ENCODE peak calls at places on chromosomes 2 and 18, in nine cellular contexts. T is cardiac muscle cell, Q is upper lobe of left lung, Z is neuronal stem cell, L is RWPE2, O is right cardiac atrium, S is aorta, V is Panc1, A is pancreas. E is an unnamed sample. For H3K4me1 and H3K9me3, the result is how much of the 10 kb centered on the place peaks cover.

GRCh38 chr2:128624425-128624795 is 305.7 kb upstream of the HS6ST1 start:
- DNase-seq in T (no peak), Q (no peak), Z (no peak), L (no peak), O (peak), S (peak), V (no peak), A (peak), E (no peak)

GRCh38 chr2:136384541-136385303 is 266.8 kb upstream of the CXCR4 start:
- DNase-seq in T (peak), Q (no peak), Z (peak), L (no peak), O (no peak), S (no peak), V (peak), A (no peak), E (peak)

GRCh38 chr2:138000037-138000436 is 35.8 kb downstream of the HNMT start:
- DNase-seq in T (no peak), Q (no peak), Z (no peak), L (no peak), O (no peak), S (no peak), V (no peak), A (no peak), E (no peak)

GRCh38 chr2:231093956-231094355 is 30.9 kb downstream of the HTR2B start:
- DNase-seq in T (no peak), Q (no peak), Z (no peak), L (no peak), O (no peak), S (no peak), V (no peak), A (no peak), E (no peak)

GRCh38 chr18:54983041-54983686 is 23.9 kb upstream of the CCDC68 start:
- DNase-seq in T (peak), Q (no peak), Z (peak), L (no peak), O (no peak), S (no peak), V (peak), A (no peak), E (peak)

GRCh38 chr2:236659758-236660150 is 90.1 kb downstream of the ACKR3 start:
- DNase-seq in T (peak), Q (no peak), Z (no peak), L (no peak), O (no peak), S (no peak), V (no peak), A (no peak), E (no peak)

GRCh38 chr2:73268831-73269685 is 15.2 kb downstream of the FBXO41 start:
- DNase-seq in T (peak), Q (peak), Z (no peak), L (peak), O (peak), S (no peak), V (no peak), A (peak), E (peak)

GRCh38 chr2:88016086-88016947 is at the start of gene RNU2-63P:
- DNase-seq in T (peak), Q (peak), Z (peak), L (no peak), O (peak), S (peak), V (peak), A (peak), E (peak)

GRCh38 chr18:64409511-64409910 is 260.6 kb upstream of the LINC00305 start:
- DNase-seq in T (peak), Q (no peak), Z (peak), L (no peak), O (no peak), S (no peak), V (no peak), A (no peak), E (peak)

GRCh38 chr2:29450823-29451222 is 335.6 kb downstream of the CLIP4 start:
- DNase-seq in T (no peak), Q (no peak), Z (no peak), L (no peak), O (no peak), S (no peak), V (no peak), A (no peak), E (no peak)

GRCh38 chr2:8303322-8303832 is 378.5 kb upstream of the ID2 start:
- DNase-seq in T (no peak), Q (no peak), Z (no peak), L (no peak), O (peak), S (peak), V (no peak), A (no peak), E (no peak)

GRCh38 chr2:112692496-112692911 is 28.3 kb upstream of the NT5DC4 start:
- DNase-seq in T (peak), Q (no peak), Z (no peak), L (peak), O (no peak), S (no peak), V (peak), A (no peak), E (peak)

GRCh38 chr2:113103958-113104627 is 23.3 kb upstream of the IL1RN start:
- DNase-seq in T (peak), Q (no peak), Z (no peak), L (no peak), O (no peak), S (no peak), V (no peak), A (no peak), E (no peak)

GRCh38 chr2:195532628-195533271 is 124.3 kb upstream of the SLC39A10 start:
- DNase-seq in T (peak), Q (no peak), Z (no peak), L (no peak), O (no peak), S (no peak), V (no peak), A (no peak), E (peak)

GRCh38 chr2:175621847-175622246 is 380.2 kb downstream of the LNPK start:
- DNase-seq in T (no peak), Q (no peak), Z (no peak), L (no peak), O (no peak), S (no peak), V (no peak), A (no peak), E (no peak)

GRCh38 chr2:32836961-32837360 is 109.8 kb upstream of the LTBP1 start:
- DNase-seq in T (no peak), Q (no peak), Z (no peak), L (no peak), O (no peak), S (no peak), V (no peak), A (no peak), E (no peak)

GRCh38 chr2:45494275-45494977 is 116.6 kb downstream of the SRBD1 start:
- DNase-seq in T (peak), Q (no peak), Z (peak), L (no peak), O (no peak), S (no peak), V (peak), A (no peak), E (peak)

GRCh38 chr18:73774836-73775509 is 372.7 kb downstream of the FBXO15 start:
- DNase-seq in T (no peak), Q (peak), Z (no peak), L (peak), O (peak), S (no peak), V (peak), A (peak), E (no peak)

GRCh38 chr18:44651918-44652317 is 28.8 kb upstream of the SETBP1 start:
- DNase-seq in T (no peak), Q (no peak), Z (no peak), L (no peak), O (no peak), S (no peak), V (no peak), A (no peak), E (peak)

GRCh38 chr2:27494944-27495554 is at the start of gene FNDC4:
- DNase-seq in T (peak), Q (peak), Z (peak), L (no peak), O (peak), S (peak), V (no peak), A (peak), E (peak)

GRCh38 chr2:127197475-127198385 is 22.4 kb downstream of the CYP27C1 start:
- DNase-seq in T (peak), Q (peak), Z (no peak), L (peak), O (peak), S (peak), V (no peak), A (no peak), E (no peak)

GRCh38 chr18:45854036-45854586 is 28.6 kb downstream of the SIGLEC15 start:
- DNase-seq in T (no peak), Q (no peak), Z (no peak), L (no peak), O (no peak), S (no peak), V (no peak), A (no peak), E (no peak)

GRCh38 chr2:196452758-196453157 is 186.8 kb upstream of the CCDC150 start:
- DNase-seq in T (no peak), Q (no peak), Z (no peak), L (no peak), O (no peak), S (no peak), V (no peak), A (no peak), E (no peak)

GRCh38 chr2:158969162-158969716 is 799 bp downstream of the TANC1 start:
- DNase-seq in T (no peak), Q (peak), Z (peak), L (no peak), O (no peak), S (no peak), V (no peak), A (no peak), E (no peak)

GRCh38 chr2:121648206-121648605 is 1.1 kb downstream of the CLASP1 start:
- DNase-seq in T (peak), Q (no peak), Z (no peak), L (no peak), O (no peak), S (no peak), V (no peak), A (no peak), E (peak)

GRCh38 chr2:61759718-61760117 is 94.1 kb downstream of the FAM161A start:
- DNase-seq in T (peak), Q (no peak), Z (no peak), L (no peak), O (no peak), S (no peak), V (peak), A (no peak), E (peak)

GRCh38 chr2:233193738-233194137 is 57.7 kb upstream of the ATG16L1 start:
- DNase-seq in T (no peak), Q (no peak), Z (no peak), L (no peak), O (no peak), S (no peak), V (no peak), A (no peak), E (no peak)

GRCh38 chr2:67982956-67983355 is 79.8 kb downstream of the C1D start:
- DNase-seq in T (no peak), Q (no peak), Z (no peak), L (no peak), O (no peak), S (no peak), V (no peak), A (no peak), E (peak)

GRCh38 chr18:59813942-59814341 is 85.9 kb upstream of the PMAIP1 start:
- DNase-seq in T (no peak), Q (no peak), Z (no peak), L (no peak), O (no peak), S (no peak), V (no peak), A (no peak), E (peak)

GRCh38 chr2:85774126-85774978 is 20.6 kb downstream of the ATOH8 start:
- DNase-seq in T (no peak), Q (no peak), Z (no peak), L (no peak), O (peak), S (no peak), V (no peak), A (no peak), E (no peak)

GRCh38 chr2:127362971-127363370 is 24.8 kb downstream of the MAP3K2 start:
- DNase-seq in T (peak), Q (no peak), Z (no peak), L (no peak), O (no peak), S (no peak), V (no peak), A (no peak), E (peak)

GRCh38 chr2:52107124-52107523 is 1075.2 kb upstream of the NRXN1 start:
- DNase-seq in T (no peak), Q (no peak), Z (no peak), L (no peak), O (no peak), S (no peak), V (no peak), A (no peak), E (no peak)

GRCh38 chr2:8252997-8253694 is 428.7 kb upstream of the ID2 start:
- DNase-seq in T (no peak), Q (no peak), Z (no peak), L (no peak), O (no peak), S (no peak), V (no peak), A (no peak), E (no peak)

GRCh38 chr2:66701656-66702055 is 266.7 kb downstream of the MEIS1 start:
- DNase-seq in T (no peak), Q (no peak), Z (no peak), L (no peak), O (no peak), S (no peak), V (no peak), A (no peak), E (no peak)
- H3K4me1 ChIP-seq in T (under half), Q (under half), Z (under half), L (under half), O (under half), S (under half), V (under half), A (under half), E (under half)

DNA sequence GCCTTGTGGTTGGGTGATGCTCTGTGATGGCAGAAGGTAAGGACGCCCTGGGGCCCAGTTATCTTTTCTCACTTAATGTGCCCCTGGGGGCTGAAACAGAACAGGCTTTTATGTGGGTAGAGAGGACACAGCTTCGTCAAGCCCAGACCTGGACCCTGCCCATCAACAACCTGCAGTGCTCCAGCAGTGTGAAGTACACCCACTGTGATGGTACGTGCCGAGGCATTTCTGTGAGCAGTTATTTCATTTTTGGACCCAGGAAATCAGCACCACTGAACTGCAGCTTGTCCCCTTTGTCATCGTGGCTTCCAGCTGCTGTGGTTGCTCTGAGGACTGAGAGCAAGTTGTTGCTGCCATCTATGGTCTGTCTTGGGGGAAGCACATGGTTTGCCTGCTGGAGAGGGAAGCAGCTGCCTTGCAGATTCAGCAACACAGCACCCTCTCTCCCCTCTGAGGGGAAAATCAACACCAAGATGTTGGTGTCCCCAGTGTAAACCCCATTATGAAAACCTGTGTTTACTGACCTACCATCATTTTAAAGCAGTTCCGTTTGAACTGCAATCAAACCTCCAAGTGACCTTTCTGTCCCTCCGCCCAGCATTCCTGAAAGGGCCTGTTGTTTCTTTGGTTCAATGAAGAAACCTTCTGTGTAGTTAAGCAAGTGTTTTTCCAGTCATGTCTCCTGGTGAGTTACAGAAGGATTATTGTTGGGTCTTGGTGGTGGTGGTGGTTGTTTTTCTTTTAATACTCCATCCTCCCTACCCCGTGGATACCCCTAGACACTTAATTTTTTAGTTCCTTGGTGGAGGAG is 158.2 kb downstream of the MGAT5 start:
- DNase-seq in T (peak), Q (no peak), Z (peak), L (no peak), O (peak), S (peak), V (peak), A (no peak), E (peak)
- H3K4me3 ChIP-seq in T (no peak), Q (no peak), Z (no peak), L (no peak), O (no peak), S (no peak), V (no peak), A (no peak), E (no peak)

GRCh38 chr2:180327185-180327584 is 320.1 kb upstream of the CWC22 start:
- DNase-seq in T (no peak), Q (no peak), Z (no peak), L (no peak), O (no peak), S (no peak), V (no peak), A (no peak), E (no peak)
- H3K9me3 ChIP-seq in T (under half), Q (under half), Z (under half), L (under half), O (under half), S (under half), V (under half), A (under half), E (under half)

GRCh38 chr18:70289351-70290330 is 796 bp downstream of the SOCS6 start:
- DNase-seq in T (peak), Q (peak), Z (peak), L (no peak), O (peak), S (peak), V (no peak), A (peak), E (peak)

GRCh38 chr18:70292628-70293027 is 3.8 kb downstream of the SOCS6 start:
- DNase-seq in T (no peak), Q (no peak), Z (no peak), L (no peak), O (no peak), S (no peak), V (no peak), A (no peak), E (no peak)

GRCh38 chr18:70290482-70291294 is 1.8 kb downstream of the SOCS6 start:
- DNase-seq in T (no peak), Q (no peak), Z (no peak), L (no peak), O (no peak), S (no peak), V (no peak), A (no peak), E (no peak)

GRCh38 chr18:70293166-70293565 is 4.3 kb downstream of the SOCS6 start:
- DNase-seq in T (no peak), Q (no peak), Z (no peak), L (no peak), O (no peak), S (no peak), V (no peak), A (no peak), E (no peak)

GRCh38 chr18:70291295-70291574 is 2.4 kb downstream of the SOCS6 start:
- DNase-seq in T (no peak), Q (no peak), Z (no peak), L (no peak), O (no peak), S (no peak), V (no peak), A (no peak), E (no peak)
- H3K4me1 ChIP-seq in T (under half), Q (under half), Z (under half), L (under half), O (under half), S (under half), V (under half), A (under half), E (under half)

GRCh38 chr2:70769450-70769849 is 1.4 kb upstream of the ADD2 start:
- DNase-seq in T (no peak), Q (no peak), Z (no peak), L (no peak), O (no peak), S (no peak), V (no peak), A (no peak), E (no peak)

GRCh38 chr2:70766357-70767093 is 1.5 kb downstream of the ADD2 start:
- DNase-seq in T (no peak), Q (no peak), Z (no peak), L (no peak), O (no peak), S (no peak), V (no peak), A (no peak), E (no peak)

GRCh38 chr2:70768585-70769085 is 635 bp upstream of the ADD2 start:
- DNase-seq in T (no peak), Q (no peak), Z (no peak), L (no peak), O (no peak), S (no peak), V (no peak), A (no peak), E (no peak)

GRCh38 chr2:70767094-70767698 is 804 bp downstream of the ADD2 start:
- DNase-seq in T (no peak), Q (peak), Z (no peak), L (no peak), O (peak), S (peak), V (no peak), A (peak), E (no peak)

DNA sequence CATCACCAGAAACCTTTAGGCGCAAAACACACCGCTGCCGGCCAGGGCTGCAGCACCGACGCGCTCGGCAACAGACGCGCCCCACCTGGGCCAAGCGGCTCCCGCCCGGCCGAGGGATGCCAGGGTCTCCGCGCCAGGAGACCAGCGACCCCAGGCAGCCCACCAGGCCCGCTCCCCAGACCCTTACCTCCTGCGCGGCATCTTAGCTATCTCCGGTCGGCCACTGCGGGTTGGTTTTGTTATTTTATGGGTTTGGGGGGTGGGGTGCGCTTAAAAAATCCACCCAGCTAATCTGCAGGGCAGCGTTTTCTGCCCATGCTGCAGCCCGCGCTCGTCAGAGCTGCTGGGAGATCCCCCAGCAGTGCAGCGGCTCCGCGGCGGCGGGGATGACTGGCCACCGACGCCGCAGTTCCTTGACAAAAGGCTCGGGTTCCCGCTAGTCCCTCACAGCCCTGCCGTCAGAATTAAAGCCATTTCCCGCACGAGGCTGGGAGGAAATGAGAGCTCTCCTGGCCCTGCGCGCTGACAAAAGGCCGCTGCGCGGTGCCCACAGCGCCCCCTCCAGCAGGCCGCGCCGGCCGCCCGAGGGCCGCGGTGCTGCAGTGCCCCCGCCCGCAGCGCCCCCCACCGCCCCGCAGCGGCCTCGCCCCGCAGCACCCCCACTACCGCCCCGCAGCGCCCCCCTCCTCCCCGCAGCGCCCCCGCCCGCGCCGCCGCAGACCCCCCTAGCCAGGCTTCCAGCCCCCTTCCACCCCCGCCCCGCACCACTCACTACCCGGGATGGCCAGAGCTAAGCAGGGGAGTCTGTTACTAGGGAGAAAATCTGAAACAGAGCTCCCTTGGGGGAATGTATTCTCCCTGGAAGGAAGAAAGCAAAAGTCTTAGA is at the start of gene ADD2:
- DNase-seq in T (peak), Q (peak), Z (peak), L (no peak), O (peak), S (peak), V (no peak), A (peak), E (peak)
- H3K4me3 ChIP-seq in T (peak), Q (peak), Z (peak), L (peak), O (peak), S (peak), V (peak), A (peak), E (peak)

DNA sequence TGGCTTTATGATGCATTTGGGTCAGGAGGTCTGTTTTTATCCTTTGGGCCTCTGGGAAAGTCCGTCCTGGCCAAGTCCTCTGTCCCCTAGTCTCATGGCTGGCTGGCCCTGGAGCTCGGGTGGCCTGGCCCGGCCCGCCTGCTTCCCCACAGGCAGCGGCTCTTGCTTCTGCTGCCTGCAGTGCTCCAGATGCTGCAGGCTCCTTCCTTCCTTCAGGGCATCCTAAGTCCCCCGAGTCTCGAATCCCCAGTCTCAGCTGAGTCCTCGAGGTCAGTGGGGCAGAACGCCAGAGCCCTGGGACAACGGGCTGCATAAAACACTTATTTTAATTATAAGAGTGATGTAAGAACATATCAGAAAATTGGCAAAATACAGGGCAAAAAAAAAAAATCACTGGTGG is 71.2 kb downstream of the HPCAL1 start:
- DNase-seq in T (no peak), Q (peak), Z (no peak), L (no peak), O (no peak), S (no peak), V (no peak), A (peak), E (no peak)
- H3K9me3 ChIP-seq in T (under half), Q (under half), Z (under half), L (under half), O (under half), S (under half), V (under half), A (under half), E (under half)

E was measured in adipocyte.